ENCODE peak calls at places on chromosomes 13 and 19, in six cellular contexts. One of them, this sample, is unnamed.
A peak's percentile ranks its signal among the peaks of the same experiment; 100 is the strongest.

GRCh38 chr19:2962018-2962670 is 15.2 kb upstream of the TLE6 start:
- DNase-seq in K562: peak; percentile 66
- DNase-seq in heart left ventricle: peak; percentile 45
- DNase-seq in GM23338: peak; percentile 96
- DNase-seq in brain microvascular endothelial cell: peak; percentile 74
- DNase-seq in uterus: peak; percentile 78
- DNase-seq in this sample: peak; percentile 68

GRCh38 chr19:58007285-58007684 is 4.7 kb upstream of the ZNF606 start:
- DNase-seq in GM23338: peak; percentile 81
- DNase-seq in brain microvascular endothelial cell: no peak
- DNase-seq in heart left ventricle: no peak
- DNase-seq in uterus: no peak
- DNase-seq in K562: no peak
- DNase-seq in this sample: no peak

GRCh38 chr19:47035127-47035494 is 13.3 kb downstream of the TMEM160 start:
- DNase-seq in K562: peak; percentile 71
- DNase-seq in heart left ventricle: peak; percentile 20
- DNase-seq in uterus: no peak
- DNase-seq in GM23338: peak; percentile 84
- DNase-seq in brain microvascular endothelial cell: no peak
- DNase-seq in this sample: no peak

GRCh38 chr19:46697142-46697960 is 19.6 kb downstream of the PRKD2 start:
- DNase-seq in brain microvascular endothelial cell: peak; percentile 73
- DNase-seq in GM23338: peak; percentile 99
- DNase-seq in K562: peak; percentile 100
- DNase-seq in heart left ventricle: peak; percentile 91
- DNase-seq in uterus: peak; percentile 89
- DNase-seq in this sample: peak; percentile 80

GRCh38 chr13:74006666-74007065 is 127.5 kb downstream of the KLF12 start:
- DNase-seq in uterus: no peak
- DNase-seq in GM23338: no peak
- DNase-seq in K562: no peak
- DNase-seq in brain microvascular endothelial cell: no peak
- DNase-seq in heart left ventricle: no peak
- DNase-seq in this sample: no peak

GRCh38 chr13:20340759-20341161 is 108.6 kb upstream of the GJB6 start:
- DNase-seq in heart left ventricle: no peak
- DNase-seq in brain microvascular endothelial cell: no peak
- DNase-seq in uterus: no peak
- DNase-seq in GM23338: no peak
- DNase-seq in K562: no peak
- DNase-seq in this sample: no peak

GRCh38 chr19:4305659-4306058 is 1.3 kb downstream of the FSD1 start:
- DNase-seq in GM23338: no peak
- DNase-seq in brain microvascular endothelial cell: no peak
- DNase-seq in heart left ventricle: no peak
- DNase-seq in K562: no peak
- DNase-seq in uterus: no peak
- DNase-seq in this sample: no peak

GRCh38 chr13:104408733-104409132 is 1342.5 kb upstream of the SLC10A2 start:
- DNase-seq in brain microvascular endothelial cell: no peak
- DNase-seq in GM23338: no peak
- DNase-seq in uterus: no peak
- DNase-seq in K562: no peak
- DNase-seq in heart left ventricle: no peak
- DNase-seq in this sample: no peak

GRCh38 chr19:37370880-37371661 is at the start of gene ZNF527:
- DNase-seq in GM23338: peak; percentile 98
- DNase-seq in K562: peak; percentile 70
- DNase-seq in uterus: peak; percentile 95
- DNase-seq in brain microvascular endothelial cell: peak; percentile 98
- DNase-seq in heart left ventricle: peak; percentile 99
- DNase-seq in this sample: peak; percentile 84
- H3K27ac ChIP-seq in GM23338: peak within 1 kb of the TSS; percentile 58
- H3K27ac ChIP-seq in K562: peak within 1 kb of the TSS; percentile 57
- H3K27ac ChIP-seq in uterus: peak within 1 kb of the TSS; percentile 79
- H3K27ac ChIP-seq in brain microvascular endothelial cell: peak within 1 kb of the TSS; percentile 22
- H3K27ac ChIP-seq in heart left ventricle: peak within 1 kb of the TSS; percentile 89
- H3K27ac ChIP-seq in this sample: peak within 1 kb of the TSS; percentile 47

GRCh38 chr19:10862561-10863106 is 8.7 kb upstream of the CARM1 start:
- DNase-seq in GM23338: no peak
- DNase-seq in K562: peak; percentile 42
- DNase-seq in brain microvascular endothelial cell: no peak
- DNase-seq in heart left ventricle: no peak
- DNase-seq in uterus: no peak
- DNase-seq in this sample: no peak
- H3K27ac ChIP-seq in GM23338: no peak overlapping the region
- H3K27ac ChIP-seq in K562: peak overlapping the region; percentile 46
- H3K27ac ChIP-seq in brain microvascular endothelial cell: no peak overlapping the region
- H3K27ac ChIP-seq in heart left ventricle: no peak overlapping the region
- H3K27ac ChIP-seq in uterus: peak overlapping the region; percentile 1
- H3K27ac ChIP-seq in this sample: no peak overlapping the region

GRCh38 chr19:40723661-40724254 is 6.8 kb downstream of the ITPKC start:
- DNase-seq in GM23338: no peak
- DNase-seq in brain microvascular endothelial cell: no peak
- DNase-seq in heart left ventricle: no peak
- DNase-seq in K562: no peak
- DNase-seq in uterus: no peak
- DNase-seq in this sample: no peak

GRCh38 chr19:40721936-40722661 is 5.2 kb downstream of the ITPKC start:
- DNase-seq in uterus: no peak
- DNase-seq in GM23338: no peak
- DNase-seq in heart left ventricle: no peak
- DNase-seq in K562: no peak
- DNase-seq in brain microvascular endothelial cell: no peak
- DNase-seq in this sample: no peak

GRCh38 chr19:40724315-40724714 is 7.4 kb downstream of the ITPKC start:
- DNase-seq in uterus: no peak
- DNase-seq in heart left ventricle: no peak
- DNase-seq in K562: no peak
- DNase-seq in brain microvascular endothelial cell: no peak
- DNase-seq in GM23338: no peak
- DNase-seq in this sample: no peak

GRCh38 chr19:40724848-40725247 is 7.9 kb downstream of the ITPKC start:
- DNase-seq in GM23338: no peak
- DNase-seq in uterus: no peak
- DNase-seq in heart left ventricle: no peak
- DNase-seq in brain microvascular endothelial cell: no peak
- DNase-seq in K562: no peak
- DNase-seq in this sample: no peak

DNA sequence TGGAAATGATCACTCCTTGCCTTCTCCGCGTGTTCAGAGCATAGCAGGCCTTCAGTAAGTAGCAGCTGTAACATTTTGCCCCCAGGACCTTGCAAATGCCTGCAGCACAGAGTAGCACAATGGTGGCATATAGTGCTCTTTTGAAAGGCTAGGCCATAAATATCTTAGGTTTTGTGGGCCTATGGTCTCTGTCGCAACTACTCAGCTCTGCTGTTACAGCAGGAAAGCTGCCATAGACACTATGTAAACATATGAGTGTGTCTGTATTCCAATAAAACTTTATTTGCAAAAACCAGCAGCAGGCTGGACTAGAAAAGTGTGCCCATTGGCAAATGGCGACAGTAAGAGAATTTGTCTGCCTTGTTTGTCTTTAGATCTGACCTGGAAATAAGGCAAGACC is 9.4 kb downstream of the ITPKC start:
- DNase-seq in brain microvascular endothelial cell: no peak
- DNase-seq in K562: no peak
- DNase-seq in heart left ventricle: no peak
- DNase-seq in uterus: no peak
- DNase-seq in GM23338: no peak
- DNase-seq in this sample: no peak
- H3K27ac ChIP-seq in brain microvascular endothelial cell: no peak overlapping the region
- H3K27ac ChIP-seq in K562: no peak overlapping the region
- H3K27ac ChIP-seq in heart left ventricle: no peak overlapping the region
- H3K27ac ChIP-seq in uterus: no peak overlapping the region
- H3K27ac ChIP-seq in GM23338: no peak overlapping the region
- H3K27ac ChIP-seq in this sample: no peak overlapping the region

GRCh38 chr19:49363265-49364082 is at the start of gene DKKL1:
- DNase-seq in K562: peak; percentile 95
- DNase-seq in heart left ventricle: peak; percentile 99
- DNase-seq in GM23338: peak; percentile 100
- DNase-seq in uterus: peak; percentile 100
- DNase-seq in brain microvascular endothelial cell: peak; percentile 100
- DNase-seq in this sample: peak; percentile 99

GRCh38 chr19:49366110-49366509 is 2.4 kb downstream of the DKKL1 start:
- DNase-seq in brain microvascular endothelial cell: no peak
- DNase-seq in GM23338: no peak
- DNase-seq in heart left ventricle: no peak
- DNase-seq in uterus: no peak
- DNase-seq in K562: no peak
- DNase-seq in this sample: no peak

GRCh38 chr19:49362048-49362925 is at the start of gene TEAD2:
- DNase-seq in brain microvascular endothelial cell: peak; percentile 24
- DNase-seq in heart left ventricle: peak; percentile 81
- DNase-seq in uterus: peak; percentile 86
- DNase-seq in K562: peak; percentile 83
- DNase-seq in GM23338: peak; percentile 89
- DNase-seq in this sample: no peak

GRCh38 chr19:49362926-49363264 is 679 bp upstream of the TEAD2 start:
- DNase-seq in uterus: peak; percentile 65
- DNase-seq in GM23338: no peak
- DNase-seq in heart left ventricle: peak; percentile 61
- DNase-seq in brain microvascular endothelial cell: peak; percentile 16
- DNase-seq in K562: no peak
- DNase-seq in this sample: no peak

DNA sequence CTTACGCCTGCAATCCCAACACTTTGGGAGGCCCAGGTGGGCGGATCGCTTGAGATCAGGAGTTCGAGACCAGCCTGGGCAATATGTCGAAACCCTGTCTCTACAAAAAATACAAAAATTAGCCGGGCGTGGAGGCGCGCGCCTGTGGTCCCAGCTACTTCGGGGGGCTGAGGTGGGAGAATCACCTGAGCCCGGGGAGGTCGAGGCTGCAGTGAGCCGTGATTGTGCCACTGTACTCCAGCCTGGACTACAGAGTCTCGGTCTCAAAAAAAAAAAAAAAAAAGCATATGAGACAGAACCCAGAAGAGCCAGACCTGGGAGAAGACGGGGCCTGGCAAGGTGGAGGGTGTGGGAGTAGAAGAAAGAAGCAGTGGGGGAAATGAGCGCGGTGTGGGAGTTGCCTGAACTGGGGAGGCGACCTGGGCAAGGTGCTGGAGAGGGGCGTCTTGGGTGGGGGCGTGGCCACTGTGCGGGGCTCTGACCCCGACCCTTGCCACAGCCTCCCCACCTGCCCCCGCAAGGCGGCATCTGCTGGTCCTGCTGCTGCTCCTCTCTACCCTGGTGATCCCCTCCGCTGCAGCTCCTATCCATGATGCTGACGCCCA is 508 bp downstream of the DKKL1 start:
- DNase-seq in brain microvascular endothelial cell: no peak
- DNase-seq in uterus: peak; percentile 55
- DNase-seq in K562: peak; percentile 50
- DNase-seq in heart left ventricle: peak; percentile 40
- DNase-seq in GM23338: no peak
- DNase-seq in this sample: no peak
- H3K27ac ChIP-seq in brain microvascular endothelial cell: peak overlapping the region; percentile 20
- H3K27ac ChIP-seq in uterus: peak overlapping the region; percentile 95
- H3K27ac ChIP-seq in K562: peak overlapping the region; percentile 73
- H3K27ac ChIP-seq in heart left ventricle: peak overlapping the region; percentile 72
- H3K27ac ChIP-seq in GM23338: no peak overlapping the region
- H3K27ac ChIP-seq in this sample: peak overlapping the region; percentile 80

DNA sequence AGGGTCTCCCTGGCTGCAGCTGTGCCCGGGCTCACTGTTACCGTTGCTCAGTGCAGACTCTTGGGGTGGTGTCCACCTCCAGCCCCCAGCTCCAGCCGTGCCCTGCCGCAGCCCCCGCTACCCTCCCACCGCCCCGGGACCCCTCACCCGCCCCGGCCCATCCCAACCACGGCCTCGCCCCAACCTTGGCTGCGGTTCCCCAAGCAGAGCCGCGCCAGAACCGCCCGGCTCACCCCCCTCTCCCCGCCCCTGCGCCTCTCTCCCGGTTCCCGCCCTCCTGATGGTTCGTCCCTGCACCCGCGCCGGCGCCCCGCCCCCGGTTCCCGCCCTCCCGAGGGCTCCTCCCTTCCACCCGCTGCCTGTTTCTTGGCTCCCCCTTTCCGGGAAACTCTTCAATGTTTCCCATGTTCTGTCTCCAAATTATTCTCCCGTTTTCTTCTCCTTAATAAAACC is 40.3 kb downstream of the ANKRD10 start:
- DNase-seq in K562: peak; percentile 91
- DNase-seq in heart left ventricle: peak; percentile 91
- DNase-seq in brain microvascular endothelial cell: peak; percentile 60
- DNase-seq in uterus: peak; percentile 92
- DNase-seq in GM23338: peak; percentile 93
- DNase-seq in this sample: peak; percentile 39
- H3K27ac ChIP-seq in K562: peak overlapping the region; percentile 55
- H3K27ac ChIP-seq in heart left ventricle: no peak overlapping the region
- H3K27ac ChIP-seq in brain microvascular endothelial cell: no peak overlapping the region
- H3K27ac ChIP-seq in uterus: peak overlapping the region; percentile 71
- H3K27ac ChIP-seq in GM23338: no peak overlapping the region
- H3K27ac ChIP-seq in this sample: no peak overlapping the region

DNA sequence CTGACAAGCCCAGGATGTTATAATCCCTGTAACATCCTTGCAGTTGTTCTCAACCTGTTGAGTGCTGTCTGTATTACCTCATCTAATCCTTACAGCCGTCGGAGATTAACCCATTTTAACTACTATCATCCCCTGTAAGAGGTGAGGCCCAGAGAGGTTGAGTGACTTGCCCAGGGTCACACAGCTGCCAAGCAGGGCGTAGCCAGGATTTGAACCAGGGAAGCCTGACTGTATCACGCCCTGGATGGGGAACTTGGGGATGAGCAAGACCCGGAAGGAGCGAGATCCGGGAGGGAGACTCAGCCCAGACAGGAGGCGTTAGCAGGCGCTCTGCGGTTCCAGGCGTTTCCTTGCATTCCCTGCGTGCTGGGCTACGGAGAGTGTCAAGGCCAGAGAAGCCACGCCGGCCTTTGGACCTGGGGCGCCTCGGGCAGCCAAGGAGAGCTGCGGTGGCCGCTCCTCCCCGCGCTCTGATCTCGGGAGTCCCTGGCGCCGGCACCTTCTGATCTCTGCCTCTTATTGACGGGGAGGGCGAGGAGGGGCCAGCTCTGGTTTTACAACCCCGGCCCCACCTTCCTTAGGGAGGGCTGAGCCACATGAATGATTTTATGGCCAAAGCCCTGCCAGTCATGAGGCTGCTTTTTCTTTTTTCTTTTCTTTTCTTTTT is 6.2 kb downstream of the SULT2B1 start:
- DNase-seq in GM23338: peak; percentile 87
- DNase-seq in brain microvascular endothelial cell: peak; percentile 36
- DNase-seq in uterus: no peak
- DNase-seq in K562: peak; percentile 49
- DNase-seq in heart left ventricle: peak; percentile 39
- DNase-seq in this sample: peak; percentile 80
- H3K27ac ChIP-seq in GM23338: peak overlapping the region; percentile 45
- H3K27ac ChIP-seq in brain microvascular endothelial cell: no peak overlapping the region
- H3K27ac ChIP-seq in uterus: no peak overlapping the region
- H3K27ac ChIP-seq in K562: no peak overlapping the region
- H3K27ac ChIP-seq in heart left ventricle: no peak overlapping the region
- H3K27ac ChIP-seq in this sample: peak overlapping the region; percentile 64